ENCODE peak calls at places on chromosomes 6 and 20, in five cellular contexts. One of them, this sample, is unnamed.
A peak's percentile ranks its signal among the peaks of the same experiment; 100 is the strongest.

GRCh38 chr6:170091639-170092579 is 199.0 kb downstream of the DLL1 start:
- DNase-seq in BE2C: no peak
- DNase-seq in heart left ventricle: no peak
- DNase-seq in CD8-positive, alpha-beta memory T cell: no peak
- DNase-seq in IMR-90: no peak
- DNase-seq in this sample: peak; percentile 5

GRCh38 chr6:168301648-168302398 is 17.8 kb downstream of the DACT2 start:
- DNase-seq in BE2C: no peak
- DNase-seq in heart left ventricle: no peak
- DNase-seq in CD8-positive, alpha-beta memory T cell: no peak
- DNase-seq in IMR-90: no peak
- DNase-seq in this sample: no peak

GRCh38 chr20:32909451-32909850 is 50.7 kb downstream of the EFCAB8 start:
- DNase-seq in BE2C: no peak
- DNase-seq in heart left ventricle: no peak
- DNase-seq in CD8-positive, alpha-beta memory T cell: no peak
- DNase-seq in IMR-90: no peak
- DNase-seq in this sample: no peak

GRCh38 chr6:52576392-52577021 is 353 bp downstream of the TRAM2 start:
- DNase-seq in BE2C: peak; percentile 74
- DNase-seq in heart left ventricle: peak; percentile 77
- DNase-seq in CD8-positive, alpha-beta memory T cell: peak; percentile 62
- DNase-seq in IMR-90: peak; percentile 85
- DNase-seq in this sample: peak; percentile 66

GRCh38 chr6:121521164-121521555 is 85.7 kb downstream of the GJA1 start:
- DNase-seq in BE2C: no peak
- DNase-seq in heart left ventricle: no peak
- DNase-seq in CD8-positive, alpha-beta memory T cell: no peak
- DNase-seq in IMR-90: peak; percentile 0
- DNase-seq in this sample: no peak

GRCh38 chr6:147468634-147469033 is 39.9 kb upstream of the SAMD5 start:
- DNase-seq in BE2C: no peak
- DNase-seq in heart left ventricle: no peak
- DNase-seq in CD8-positive, alpha-beta memory T cell: no peak
- DNase-seq in IMR-90: no peak
- DNase-seq in this sample: no peak

GRCh38 chr6:75098709-75099108 is 107.1 kb downstream of the COL12A1 start:
- DNase-seq in BE2C: peak; percentile 32
- DNase-seq in heart left ventricle: peak; percentile 55
- DNase-seq in CD8-positive, alpha-beta memory T cell: no peak
- DNase-seq in IMR-90: peak; percentile 98
- DNase-seq in this sample: peak; percentile 28

GRCh38 chr6:158707120-158707519 is 57.3 kb downstream of the SYTL3 start:
- DNase-seq in BE2C: peak; percentile 26
- DNase-seq in heart left ventricle: peak; percentile 78
- DNase-seq in CD8-positive, alpha-beta memory T cell: no peak
- DNase-seq in IMR-90: peak; percentile 56
- DNase-seq in this sample: peak; percentile 47

GRCh38 chr6:63415286-63415685 is 95.5 kb upstream of the LGSN start:
- DNase-seq in BE2C: no peak
- DNase-seq in heart left ventricle: no peak
- DNase-seq in CD8-positive, alpha-beta memory T cell: no peak
- DNase-seq in IMR-90: no peak
- DNase-seq in this sample: no peak

GRCh38 chr6:10269814-10270472 is 144.9 kb downstream of the TFAP2A start:
- DNase-seq in BE2C: no peak
- DNase-seq in heart left ventricle: no peak
- DNase-seq in CD8-positive, alpha-beta memory T cell: no peak
- DNase-seq in IMR-90: no peak
- DNase-seq in this sample: no peak

GRCh38 chr20:24871429-24872213 is 77.4 kb upstream of the CST7 start:
- DNase-seq in BE2C: no peak
- DNase-seq in heart left ventricle: no peak
- DNase-seq in CD8-positive, alpha-beta memory T cell: no peak
- DNase-seq in IMR-90: no peak
- DNase-seq in this sample: no peak

GRCh38 chr20:10902174-10902573 is 228.4 kb upstream of the JAG1 start:
- DNase-seq in BE2C: no peak
- DNase-seq in heart left ventricle: no peak
- DNase-seq in CD8-positive, alpha-beta memory T cell: no peak
- DNase-seq in IMR-90: no peak
- DNase-seq in this sample: no peak

GRCh38 chr20:25579081-25579770 is 6.1 kb downstream of the NINL start:
- DNase-seq in BE2C: no peak
- DNase-seq in heart left ventricle: no peak
- DNase-seq in CD8-positive, alpha-beta memory T cell: no peak
- DNase-seq in IMR-90: no peak
- DNase-seq in this sample: no peak

GRCh38 chr6:35486005-35486925 is 10.6 kb downstream of the TEAD3 start:
- DNase-seq in BE2C: no peak
- DNase-seq in heart left ventricle: no peak
- DNase-seq in CD8-positive, alpha-beta memory T cell: no peak
- DNase-seq in IMR-90: no peak
- DNase-seq in this sample: peak; percentile 81

GRCh38 chr20:41004561-41005360 is 23.9 kb upstream of the TOP1 start:
- DNase-seq in BE2C: no peak
- DNase-seq in heart left ventricle: no peak
- DNase-seq in CD8-positive, alpha-beta memory T cell: no peak
- DNase-seq in IMR-90: peak; percentile 44
- DNase-seq in this sample: no peak

GRCh38 chr20:52031574-52032303 is 159.8 kb downstream of the ZFP64 start:
- DNase-seq in BE2C: no peak
- DNase-seq in heart left ventricle: no peak
- DNase-seq in CD8-positive, alpha-beta memory T cell: peak; percentile 56
- DNase-seq in IMR-90: peak; percentile 88
- DNase-seq in this sample: no peak

GRCh38 chr20:15992564-15992963 is 580.7 kb downstream of the KIF16B start:
- DNase-seq in BE2C: no peak
- DNase-seq in heart left ventricle: no peak
- DNase-seq in CD8-positive, alpha-beta memory T cell: no peak
- DNase-seq in IMR-90: no peak
- DNase-seq in this sample: no peak

GRCh38 chr6:82750570-82750969 is 315.1 kb downstream of the UBE3D start:
- DNase-seq in BE2C: no peak
- DNase-seq in heart left ventricle: no peak
- DNase-seq in CD8-positive, alpha-beta memory T cell: no peak
- DNase-seq in IMR-90: peak; percentile 36
- DNase-seq in this sample: no peak

GRCh38 chr20:6579417-6579816 is 188.1 kb upstream of the BMP2 start:
- DNase-seq in BE2C: no peak
- DNase-seq in heart left ventricle: no peak
- DNase-seq in CD8-positive, alpha-beta memory T cell: no peak
- DNase-seq in IMR-90: peak; percentile 62
- DNase-seq in this sample: no peak

GRCh38 chr6:71222676-71223075 is 65.9 kb upstream of the OGFRL1 start:
- DNase-seq in BE2C: no peak
- DNase-seq in heart left ventricle: no peak
- DNase-seq in CD8-positive, alpha-beta memory T cell: no peak
- DNase-seq in IMR-90: no peak
- DNase-seq in this sample: no peak

GRCh38 chr20:14497004-14497403 is 159.6 kb upstream of the FLRT3 start:
- DNase-seq in BE2C: no peak
- DNase-seq in heart left ventricle: no peak
- DNase-seq in CD8-positive, alpha-beta memory T cell: no peak
- DNase-seq in IMR-90: no peak
- DNase-seq in this sample: no peak

GRCh38 chr6:170596426-170596825 is 12.0 kb upstream of the PDCD2 start:
- DNase-seq in BE2C: no peak
- DNase-seq in heart left ventricle: no peak
- DNase-seq in CD8-positive, alpha-beta memory T cell: no peak
- DNase-seq in IMR-90: no peak
- DNase-seq in this sample: no peak

GRCh38 chr6:36980876-36981619 is 4.9 kb downstream of the MTCH1 start:
- DNase-seq in BE2C: no peak
- DNase-seq in heart left ventricle: no peak
- DNase-seq in CD8-positive, alpha-beta memory T cell: no peak
- DNase-seq in IMR-90: no peak
- DNase-seq in this sample: no peak

GRCh38 chr6:160900031-160900430 is 91.5 kb upstream of the MAP3K4 start:
- DNase-seq in BE2C: no peak
- DNase-seq in heart left ventricle: no peak
- DNase-seq in CD8-positive, alpha-beta memory T cell: no peak
- DNase-seq in IMR-90: no peak
- DNase-seq in this sample: no peak

GRCh38 chr6:82646231-82646615 is 282.6 kb downstream of the TPBG start:
- DNase-seq in BE2C: no peak
- DNase-seq in heart left ventricle: no peak
- DNase-seq in CD8-positive, alpha-beta memory T cell: no peak
- DNase-seq in IMR-90: no peak
- DNase-seq in this sample: no peak

GRCh38 chr20:3995749-3996305 is 19.5 kb downstream of the RNF24 start:
- DNase-seq in BE2C: no peak
- DNase-seq in heart left ventricle: no peak
- DNase-seq in CD8-positive, alpha-beta memory T cell: no peak
- DNase-seq in IMR-90: no peak
- DNase-seq in this sample: no peak

GRCh38 chr6:120558294-120558693 is 776.0 kb downstream of the TBC1D32 start:
- DNase-seq in BE2C: no peak
- DNase-seq in heart left ventricle: no peak
- DNase-seq in CD8-positive, alpha-beta memory T cell: no peak
- DNase-seq in IMR-90: no peak
- DNase-seq in this sample: no peak

GRCh38 chr20:54197621-54198604 is 10.0 kb upstream of the PFDN4 start:
- DNase-seq in BE2C: no peak
- DNase-seq in heart left ventricle: no peak
- DNase-seq in CD8-positive, alpha-beta memory T cell: no peak
- DNase-seq in IMR-90: peak; percentile 49
- DNase-seq in this sample: no peak

GRCh38 chr6:131143319-131143718 is 8.1 kb downstream of the AKAP7 start:
- DNase-seq in BE2C: no peak
- DNase-seq in heart left ventricle: no peak
- DNase-seq in CD8-positive, alpha-beta memory T cell: no peak
- DNase-seq in IMR-90: no peak
- DNase-seq in this sample: no peak

GRCh38 chr20:49887251-49887827 is 28.0 kb downstream of the SPATA2 start:
- DNase-seq in BE2C: no peak
- DNase-seq in heart left ventricle: no peak
- DNase-seq in CD8-positive, alpha-beta memory T cell: no peak
- DNase-seq in IMR-90: peak; percentile 38
- DNase-seq in this sample: no peak

GRCh38 chr20:45547206-45547770 is at the start of gene EPPIN:
- DNase-seq in BE2C: no peak
- DNase-seq in heart left ventricle: no peak
- DNase-seq in CD8-positive, alpha-beta memory T cell: no peak
- DNase-seq in IMR-90: no peak
- DNase-seq in this sample: no peak
- H3K27me3 ChIP-seq in BE2C: no peaks in the 10 kb centered on the region
- H3K27me3 ChIP-seq in heart left ventricle: peaks cover 5% of the 10 kb centered on the region
- H3K27me3 ChIP-seq in CD8-positive, alpha-beta memory T cell: peaks cover 5% of the 10 kb centered on the region
- H3K27me3 ChIP-seq in IMR-90: peaks cover 5% of the 10 kb centered on the region
- H3K27me3 ChIP-seq in this sample: no peaks in the 10 kb centered on the region

GRCh38 chr6:43243649-43244321 is 504 bp downstream of the TTBK1 start:
- DNase-seq in BE2C: no peak
- DNase-seq in heart left ventricle: no peak
- DNase-seq in CD8-positive, alpha-beta memory T cell: no peak
- DNase-seq in IMR-90: no peak
- DNase-seq in this sample: no peak
- H3K27me3 ChIP-seq in BE2C: peaks cover 35% of the 10 kb centered on the region
- H3K27me3 ChIP-seq in heart left ventricle: peaks cover 52% of the 10 kb centered on the region
- H3K27me3 ChIP-seq in CD8-positive, alpha-beta memory T cell: peaks cover 33% of the 10 kb centered on the region
- H3K27me3 ChIP-seq in IMR-90: peaks cover 72% of the 10 kb centered on the region
- H3K27me3 ChIP-seq in this sample: no peaks in the 10 kb centered on the region

GRCh38 chr6:22906091-22906549 is 336.8 kb downstream of the HDGFL1 start:
- DNase-seq in BE2C: no peak
- DNase-seq in heart left ventricle: no peak
- DNase-seq in CD8-positive, alpha-beta memory T cell: no peak
- DNase-seq in IMR-90: no peak
- DNase-seq in this sample: no peak
- H3K27me3 ChIP-seq in BE2C: no peaks in the 10 kb centered on the region
- H3K27me3 ChIP-seq in heart left ventricle: no peaks in the 10 kb centered on the region
- H3K27me3 ChIP-seq in CD8-positive, alpha-beta memory T cell: no peaks in the 10 kb centered on the region
- H3K27me3 ChIP-seq in IMR-90: no peaks in the 10 kb centered on the region
- H3K27me3 ChIP-seq in this sample: no peaks in the 10 kb centered on the region

DNA sequence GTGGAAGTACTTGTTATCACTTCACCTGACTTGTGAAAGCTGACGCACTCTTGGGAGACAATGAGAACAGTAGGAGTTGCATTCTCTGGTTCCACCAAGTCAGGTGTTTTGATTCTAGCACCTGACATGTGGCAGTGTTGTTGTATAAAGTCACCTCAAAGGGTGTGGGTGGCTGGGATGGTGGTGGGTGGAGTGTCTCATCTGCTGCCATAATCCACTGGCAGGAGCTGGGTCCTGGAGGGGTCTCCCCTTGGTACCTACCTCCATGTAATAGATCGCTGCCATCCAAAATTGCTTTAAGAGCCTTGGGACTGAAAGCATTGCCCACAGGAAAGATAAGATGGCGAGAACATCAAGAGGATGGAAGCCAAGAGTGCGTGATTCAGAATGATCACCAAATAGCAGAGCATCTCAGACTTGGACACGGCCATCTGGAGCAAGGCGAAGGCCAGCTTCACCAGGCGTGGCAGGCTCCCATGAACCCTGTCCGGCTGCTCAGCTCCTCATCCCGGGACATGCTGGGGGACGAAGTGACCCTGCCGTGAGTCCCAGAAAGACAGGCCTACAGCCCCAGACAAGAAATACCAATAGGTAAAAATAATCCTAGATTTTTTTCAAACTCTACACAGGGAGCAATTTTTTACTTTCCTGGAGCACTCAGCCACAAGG is 56.6 kb downstream of the NPEPL1 start:
- DNase-seq in BE2C: no peak
- DNase-seq in heart left ventricle: no peak
- DNase-seq in CD8-positive, alpha-beta memory T cell: no peak
- DNase-seq in IMR-90: no peak
- DNase-seq in this sample: no peak
- H3K27me3 ChIP-seq in BE2C: peaks cover 18% of the 10 kb centered on the region
- H3K27me3 ChIP-seq in heart left ventricle: peaks cover 22% of the 10 kb centered on the region
- H3K27me3 ChIP-seq in CD8-positive, alpha-beta memory T cell: no peaks in the 10 kb centered on the region
- H3K27me3 ChIP-seq in IMR-90: peaks cover 40% of the 10 kb centered on the region
- H3K27me3 ChIP-seq in this sample: no peaks in the 10 kb centered on the region